ENCODE peak calls at places on chromosomes 16 and 17, in seven cellular contexts. U is lung microvascular endothelial cell; F is AML-193; R is mammary epithelial cell; E is stimulated activated CD8-positive, alpha-beta memory T cell treated with anti-CD3 and anti-CD28 coated beads, Interleukin-4, amount 100 ng/mL, for 24 hours; X is NCI-H1417; O is mesendoderm. Y is an unnamed sample.

GRCh38 chr17:1793447-1793806 is 31.6 kb downstream of the SERPINF1 start:
- DNase-seq in E (no peak), R (peak), F (no peak), X (peak), O (peak), U (no peak), Y (no peak)

GRCh38 chr17:80779961-80780380 is 211.7 kb upstream of the CHMP6 start:
- DNase-seq in O (no peak), F (peak), X (no peak), U (no peak), R (no peak), E (no peak), Y (no peak)

GRCh38 chr17:48738803-48739526 is 10.4 kb upstream of the HOXB13 start:
- DNase-seq in X (no peak), U (no peak), O (no peak), F (no peak), E (no peak), R (no peak), Y (peak)

GRCh38 chr17:81468111-81468764 is 44.4 kb downstream of the ACTG1 start:
- DNase-seq in U (no peak), E (no peak), X (no peak), F (no peak), R (no peak), O (no peak), Y (no peak)

GRCh38 chr16:75820672-75821071 is 94.4 kb upstream of the CPHXL start:
- DNase-seq in E (no peak), R (peak), U (no peak), X (no peak), O (peak), F (no peak), Y (peak)

GRCh38 chr17:4525691-4526397 is 27.2 kb downstream of the SPNS2 start:
- DNase-seq in X (no peak), U (no peak), O (no peak), F (no peak), E (no peak), R (no peak), Y (no peak)

GRCh38 chr17:6044261-6044660 is 25.9 kb upstream of the WSCD1 start:
- DNase-seq in F (no peak), O (no peak), E (no peak), R (no peak), X (no peak), U (no peak), Y (no peak)

GRCh38 chr16:89114159-89114981 is 20.7 kb downstream of the ACSF3 start:
- DNase-seq in F (no peak), E (no peak), U (peak), O (peak), R (no peak), X (no peak), Y (peak)

GRCh38 chr17:56594528-56595418 is 1.3 kb downstream of the NOG start:
- DNase-seq in U (peak), E (peak), R (peak), O (peak), X (no peak), F (no peak), Y (peak)

GRCh38 chr16:86379505-86379846 is 130.9 kb upstream of the FOXF1 start:
- DNase-seq in U (no peak), X (no peak), R (no peak), E (no peak), O (no peak), F (no peak), Y (no peak)

GRCh38 chr16:88856122-88856827 is 472 bp downstream of the GALNS start:
- DNase-seq in E (no peak), U (no peak), X (peak), O (peak), F (no peak), R (no peak), Y (peak)

GRCh38 chr17:81519284-81520020 is 6.9 kb upstream of the ACTG1 start:
- DNase-seq in F (no peak), U (no peak), E (peak), R (peak), O (peak), X (peak), Y (peak)

GRCh38 chr17:71655542-71655941 is 465.3 kb upstream of the SOX9 start:
- DNase-seq in F (no peak), O (no peak), R (no peak), U (no peak), X (no peak), E (no peak), Y (no peak)

GRCh38 chr17:82129095-82129494 is 31.1 kb upstream of the FASN start:
- DNase-seq in E (no peak), F (no peak), R (no peak), O (no peak), X (no peak), U (no peak), Y (peak)

GRCh38 chr16:83887564-83887963 is 11.4 kb upstream of the MLYCD start:
- DNase-seq in F (no peak), O (no peak), E (no peak), U (no peak), X (no peak), R (no peak), Y (no peak)

GRCh38 chr17:49997256-49997735 is 2.3 kb upstream of the DLX3 start:
- DNase-seq in O (no peak), F (no peak), U (no peak), E (no peak), X (no peak), R (no peak), Y (no peak)

GRCh38 chr16:12902511-12903324 is 1.3 kb downstream of the SHISA9 start:
- DNase-seq in R (peak), O (peak), E (no peak), F (no peak), X (peak), U (no peak), Y (peak)

GRCh38 chr17:49041527-49041926 is 44.3 kb downstream of the IGF2BP1 start:
- DNase-seq in X (no peak), E (no peak), F (no peak), O (no peak), U (no peak), R (no peak), Y (no peak)

GRCh38 chr16:17173134-17173729 is 297.5 kb downstream of the XYLT1 start:
- DNase-seq in E (no peak), O (no peak), U (no peak), X (no peak), F (peak), R (peak), Y (no peak)

GRCh38 chr17:62627904-62628603 is 584 bp downstream of the MRC2 start:
- DNase-seq in X (no peak), U (peak), O (peak), R (peak), F (peak), E (peak), Y (no peak)

GRCh38 chr16:86575754-86576557 is 2.4 kb upstream of the FOXL1 start:
- DNase-seq in O (peak), F (no peak), E (no peak), R (peak), U (peak), X (peak), Y (peak)

GRCh38 chr16:51971184-51971583 is 575.8 kb downstream of the TOX3 start:
- DNase-seq in O (peak), E (no peak), U (peak), X (no peak), F (peak), R (peak), Y (peak)

GRCh38 chr16:7509919-7510705 is 177.5 kb downstream of the RBFOX1 start:
- DNase-seq in F (no peak), E (no peak), U (no peak), O (no peak), X (no peak), R (no peak), Y (no peak)

GRCh38 chr17:37650419-37651003 is 7.3 kb upstream of the DDX52 start:
- DNase-seq in O (peak), E (no peak), U (peak), X (peak), F (peak), R (peak), Y (peak)

GRCh38 chr16:588639-588888 is 1.3 kb upstream of the RAB40C start:
- DNase-seq in O (peak), X (peak), U (peak), F (no peak), R (peak), E (peak), Y (peak)

GRCh38 chr16:31460582-31461002 is 1.3 kb downstream of the ARMC5 start:
- DNase-seq in U (peak), O (peak), R (peak), F (peak), X (no peak), E (no peak), Y (no peak)

GRCh38 chr17:13940858-13941665 is 128.2 kb upstream of the COX10 start:
- DNase-seq in X (no peak), U (no peak), F (no peak), R (peak), E (no peak), O (peak), Y (peak)

GRCh38 chr17:50214986-50215730 is 13.7 kb upstream of the COL1A1 start:
- DNase-seq in E (no peak), O (no peak), X (no peak), U (no peak), F (no peak), R (no peak), Y (no peak)

GRCh38 chr17:81339180-81339501 is 44.0 kb upstream of the SLC38A10 start:
- DNase-seq in R (no peak), E (no peak), U (no peak), F (no peak), O (peak), X (no peak), Y (peak)

GRCh38 chr17:45293413-45294211 is 23.2 kb downstream of the MAP3K14 start:
- DNase-seq in U (peak), E (no peak), F (peak), X (no peak), R (peak), O (peak), Y (peak)

GRCh38 chr16:52578007-52578828 is 31.3 kb upstream of the TOX3 start:
- DNase-seq in E (no peak), O (no peak), R (no peak), U (no peak), X (no peak), F (no peak), Y (no peak)

GRCh38 chr16:70770968-70771552 is 29.9 kb downstream of the VAC14 start:
- DNase-seq in R (peak), X (peak), U (peak), F (peak), O (peak), E (peak), Y (peak)

GRCh38 chr16:68902376-68903345 is 59.3 kb downstream of the TANGO6 start:
- DNase-seq in X (peak), R (peak), F (peak), E (no peak), U (peak), O (peak), Y (peak)

GRCh38 chr16:787978-788398 is at the start of gene RPUSD1:
- DNase-seq in F (no peak), E (no peak), O (peak), X (peak), U (no peak), R (no peak), Y (no peak)

GRCh38 chr16:14399397-14400284 is 230.4 kb downstream of the PARN start:
- DNase-seq in U (peak), O (no peak), X (no peak), E (no peak), R (peak), F (no peak), Y (no peak)

GRCh38 chr16:52912565-52913173 is 140.0 kb downstream of the CHD9NB start:
- DNase-seq in E (peak), F (peak), X (peak), R (peak), O (peak), U (peak), Y (peak)

Y was measured in endodermal cell.